ENCODE peak calls at places on chromosomes 11 and 22, in seven cellular contexts. L is Panc1, I is mammary epithelial cell, F is neuronal stem cell, K is cardiac fibroblast, T is PC-9, R is upper lobe of left lung. M is an unnamed sample.

GRCh38 chr11:65932558-65932919 is 12.7 kb upstream of the TSGA10IP start:
- DNase-seq in R (no peak), I (no peak), L (no peak), T (no peak), K (peak), F (no peak), M (no peak)

GRCh38 chr11:79052539-79052938 is 388.3 kb downstream of the TENM4 start:
- DNase-seq in F (no peak), R (no peak), K (peak), T (no peak), I (no peak), L (no peak), M (no peak)

GRCh38 chr11:111631666-111632039 is 29.4 kb downstream of the SIK2 start:
- DNase-seq in T (no peak), F (no peak), I (peak), K (peak), R (no peak), L (no peak), M (no peak)

GRCh38 chr11:69010964-69011623 is 2.0 kb downstream of the MRGPRF start:
- DNase-seq in F (peak), L (no peak), T (peak), R (peak), K (peak), I (peak), M (peak)

GRCh38 chr11:119006696-119007095 is 8.8 kb downstream of the CENATAC start:
- DNase-seq in R (no peak), F (no peak), T (no peak), I (no peak), K (no peak), L (no peak), M (no peak)

GRCh38 chr11:45847908-45848316 is 637 bp downstream of the CRY2 start:
- DNase-seq in I (peak), F (peak), R (no peak), K (peak), T (peak), L (no peak), M (peak)

GRCh38 chr11:43944761-43945311 is 2.4 kb downstream of the C11orf96 start:
- DNase-seq in T (no peak), K (peak), F (no peak), L (no peak), R (peak), I (peak), M (no peak)

GRCh38 chr11:18706330-18707243 is 8.0 kb downstream of the TMEM86A start:
- DNase-seq in T (no peak), I (no peak), F (no peak), R (no peak), L (no peak), K (peak), M (peak)

GRCh38 chr22:30667092-30667485 is 586 bp downstream of the DUSP18 start:
- DNase-seq in R (no peak), L (no peak), F (no peak), K (no peak), T (no peak), I (no peak), M (no peak)

GRCh38 chr11:5621580-5621979 is 3.2 kb upstream of the TRIM34 start:
- DNase-seq in K (no peak), T (no peak), L (no peak), R (no peak), F (no peak), I (no peak), M (no peak)

GRCh38 chr11:44313701-44314489 is 4.0 kb upstream of the ALX4 start:
- DNase-seq in F (no peak), I (peak), T (no peak), L (no peak), K (peak), R (no peak), M (no peak)

GRCh38 chr11:12871788-12872321 is 137.3 kb upstream of the RASSF10 start:
- DNase-seq in K (no peak), I (peak), R (no peak), T (no peak), L (no peak), F (no peak), M (no peak)

GRCh38 chr11:48017105-48017874 is 36.9 kb downstream of the PTPRJ start:
- DNase-seq in F (no peak), I (no peak), R (no peak), L (no peak), K (no peak), T (no peak), M (no peak)

GRCh38 chr22:26462971-26463661 is 20.5 kb downstream of the HPS4 start:
- DNase-seq in R (no peak), L (no peak), I (no peak), T (no peak), K (peak), F (no peak), M (no peak)

GRCh38 chr22:42522546-42522945 is 3.0 kb upstream of the RRP7A start:
- DNase-seq in T (no peak), L (no peak), K (no peak), R (no peak), F (no peak), I (no peak), M (no peak)

GRCh38 chr11:22670803-22671202 is 4.4 kb downstream of the GAS2 start:
- DNase-seq in R (no peak), T (no peak), K (peak), F (no peak), I (peak), L (peak), M (peak)

GRCh38 chr11:1925373-1926155 is 6.1 kb downstream of the TNNT3 start:
- DNase-seq in I (no peak), F (no peak), R (peak), L (no peak), K (no peak), T (no peak), M (no peak)

GRCh38 chr11:119729581-119730346 is 764 bp upstream of the NECTIN1 start:
- DNase-seq in K (peak), R (no peak), I (peak), F (peak), L (no peak), T (no peak), M (no peak)

GRCh38 chr11:69541001-69541285 is 59.5 kb downstream of the LINC01488 start:
- DNase-seq in T (no peak), F (no peak), R (no peak), I (no peak), K (no peak), L (no peak), M (no peak)

GRCh38 chr11:88709567-88709966 is 356.2 kb downstream of the GRM5 start:
- DNase-seq in I (peak), R (no peak), F (no peak), K (no peak), L (peak), T (peak), M (no peak)

GRCh38 chr11:74380746-74381439 is 17.3 kb downstream of the PGM2L1 start:
- DNase-seq in R (no peak), T (peak), K (no peak), F (no peak), I (peak), L (no peak), M (no peak)

GRCh38 chr11:12692238-12693074 is 18.2 kb downstream of the TEAD1 start:
- DNase-seq in T (no peak), K (peak), L (peak), I (peak), F (no peak), R (peak), M (no peak)

GRCh38 chr22:39936523-39937145 is 23.6 kb upstream of the TMA7B start:
- DNase-seq in T (no peak), I (no peak), L (no peak), R (no peak), K (no peak), F (no peak), M (no peak)
- H3K4me3 ChIP-seq in T (no peak), I (no peak), L (no peak), R (no peak), K (no peak), F (no peak), M (no peak)

GRCh38 chr22:19890502-19891349 is 36.1 kb upstream of the GNB1L start:
- DNase-seq in T (no peak), I (no peak), F (no peak), L (no peak), R (no peak), K (no peak), M (peak)
- H3K4me3 ChIP-seq in T (no peak), I (no peak), F (no peak), L (no peak), R (no peak), K (no peak), M (peak)

DNA sequence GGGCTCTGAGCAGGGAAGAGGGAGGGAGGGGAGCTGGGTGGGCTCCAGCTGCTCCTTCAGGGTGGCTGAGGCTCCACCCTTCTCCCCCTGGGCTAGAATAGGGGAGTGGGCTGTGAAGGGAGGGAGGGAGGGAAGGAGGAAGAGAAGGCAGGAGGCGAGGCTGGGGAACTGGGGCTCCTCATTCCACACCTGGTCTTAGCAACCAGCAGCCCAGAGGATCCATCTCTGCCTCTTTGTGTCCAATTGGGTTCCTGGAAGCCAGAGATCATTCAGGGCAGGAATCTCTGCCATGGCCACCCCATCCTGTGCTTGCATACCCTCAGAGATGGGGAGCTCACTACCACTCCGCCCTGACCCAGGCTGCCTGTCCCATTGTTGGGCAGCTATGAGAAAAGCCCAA is 7.7 kb downstream of the NCF4 start:
- DNase-seq in K (no peak), T (no peak), R (no peak), F (no peak), L (no peak), I (no peak), M (no peak)
- H3K4me3 ChIP-seq in K (no peak), T (no peak), R (no peak), F (no peak), L (no peak), I (no peak), M (no peak)

GRCh38 chr11:70607561-70607960 is 209.2 kb downstream of the CTTN start:
- DNase-seq in I (no peak), T (no peak), K (no peak), L (no peak), F (no peak), R (no peak), M (no peak)

GRCh38 chr11:70604630-70605520 is 206.5 kb downstream of the CTTN start:
- DNase-seq in L (no peak), F (no peak), I (no peak), R (peak), T (no peak), K (no peak), M (no peak)

GRCh38 chr11:70605846-70606245 is 207.5 kb downstream of the CTTN start:
- DNase-seq in L (no peak), R (no peak), I (no peak), K (no peak), T (no peak), F (no peak), M (no peak)

GRCh38 chr11:70606951-70607330 is 208.6 kb downstream of the CTTN start:
- DNase-seq in L (no peak), F (no peak), K (no peak), T (no peak), I (no peak), R (no peak), M (no peak)

DNA sequence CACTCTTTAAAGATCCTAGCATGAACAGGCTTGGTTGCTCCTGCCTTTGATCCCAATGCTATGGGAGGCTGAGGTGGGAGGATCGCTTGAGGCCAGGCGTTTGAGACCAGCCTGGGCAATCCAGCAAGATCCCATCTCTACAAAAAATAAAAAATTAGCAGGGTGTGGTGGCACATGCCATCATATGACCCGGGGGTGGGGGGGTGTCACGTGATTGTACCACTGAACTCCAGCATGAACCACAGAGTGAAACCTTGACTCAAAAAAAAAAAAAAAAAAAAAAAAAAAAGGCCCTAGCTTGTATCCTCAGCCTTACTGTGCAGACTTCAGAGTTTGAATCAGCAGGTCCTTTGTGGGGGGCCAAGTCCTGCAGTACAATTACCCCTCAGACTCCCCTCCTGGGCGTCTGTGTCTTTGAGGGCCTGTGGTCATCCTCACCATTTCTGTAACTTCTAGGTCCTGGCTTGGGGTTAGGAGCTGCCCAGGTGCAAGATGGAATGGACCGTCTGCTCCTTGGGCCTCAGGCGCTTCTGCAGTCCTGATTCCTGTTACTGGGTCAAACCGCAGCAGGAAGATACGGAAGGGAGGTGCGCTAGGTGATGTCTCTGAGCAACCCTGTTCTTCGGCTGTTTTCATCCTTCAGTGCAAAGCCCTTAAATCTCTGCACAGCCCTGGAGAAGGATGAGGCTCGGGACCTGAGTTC is 208.1 kb downstream of the CTTN start:
- DNase-seq in I (no peak), R (no peak), T (no peak), L (no peak), K (no peak), F (no peak), M (peak)
- H3K4me3 ChIP-seq in I (no peak), R (no peak), T (no peak), L (no peak), K (no peak), F (no peak), M (no peak)

GRCh38 chr11:8714622-8715225 is 32.1 kb downstream of the RPL27A start:
- DNase-seq in R (no peak), K (no peak), T (no peak), F (no peak), L (no peak), I (no peak), M (no peak)

GRCh38 chr11:8712506-8712905 is 29.9 kb downstream of the RPL27A start:
- DNase-seq in I (no peak), T (no peak), L (no peak), F (no peak), R (peak), K (no peak), M (no peak)

GRCh38 chr11:8713760-8714159 is 31.2 kb downstream of the RPL27A start:
- DNase-seq in T (no peak), F (no peak), L (no peak), I (no peak), K (no peak), R (no peak), M (no peak)

GRCh38 chr11:8709777-8710176 is 27.2 kb downstream of the RPL27A start:
- DNase-seq in I (no peak), K (no peak), T (no peak), F (no peak), L (no peak), R (no peak), M (no peak)

GRCh38 chr11:8711895-8712442 is 29.4 kb downstream of the RPL27A start:
- DNase-seq in K (no peak), R (no peak), I (no peak), L (no peak), T (no peak), F (no peak), M (no peak)
- H3K4me3 ChIP-seq in K (no peak), R (no peak), I (no peak), L (no peak), T (no peak), F (no peak), M (no peak)